ENCODE peak calls at places on chromosomes 5 and 9, in five cellular contexts. I, P, S, A and N are unnamed samples.

GRCh38 chr5:9455826-9456434 is 89.9 kb downstream of the SEMA5A start:
- DNase-seq in I (no peak), P (no peak), S (no peak), A (no peak), N (no peak)

GRCh38 chr9:136686794-136687711 is at the start of gene AGPAT2:
- DNase-seq in I (no peak), P (peak), S (peak), A (peak), N (no peak)

GRCh38 chr5:139660916-139661814 is 13.0 kb downstream of the CXXC5 start:
- DNase-seq in I (no peak), P (no peak), S (peak), A (no peak), N (peak)

GRCh38 chr9:97615439-97616072 is 17.6 kb downstream of the TSTD2 start:
- DNase-seq in I (no peak), P (peak), S (peak), A (peak), N (no peak)

GRCh38 chr9:110081395-110081794 is 126.6 kb downstream of the C9orf152 start:
- DNase-seq in I (no peak), P (no peak), S (no peak), A (no peak), N (no peak)

GRCh38 chr5:16726538-16726946 is 109.7 kb upstream of the RETREG1 start:
- DNase-seq in I (no peak), P (peak), S (no peak), A (no peak), N (no peak)

GRCh38 chr5:158422653-158423505 is 563.9 kb upstream of the CLINT1 start:
- DNase-seq in I (no peak), P (no peak), S (peak), A (no peak), N (no peak)

GRCh38 chr9:4435197-4435596 is 55.1 kb upstream of the SLC1A1 start:
- DNase-seq in I (no peak), P (no peak), S (no peak), A (no peak), N (no peak)

GRCh38 chr5:45385321-45386058 is 310.7 kb downstream of the HCN1 start:
- DNase-seq in I (peak), P (no peak), S (no peak), A (no peak), N (peak)